ENCODE peak calls at places on chromosomes 11 and 22, in seven cellular contexts. L, I, A, K, Y, F and H are unnamed samples.

GRCh38 chr22:48750282-48750681 is 1077.4 kb downstream of the BRD1 start:
- DNase-seq in L (no peak), I (no peak), A (no peak), K (no peak), Y (no peak), F (no peak), H (no peak)

GRCh38 chr11:14148653-14149273 is 186.2 kb downstream of the SPON1 start:
- DNase-seq in L (no peak), I (no peak), A (no peak), K (peak), Y (no peak), F (peak), H (no peak)

GRCh38 chr11:6608011-6608410 is 4.0 kb downstream of the TAF10 start:
- DNase-seq in L (no peak), I (no peak), A (no peak), K (no peak), Y (no peak), F (no peak), H (no peak)

GRCh38 chr22:44181033-44181911 is 547 bp downstream of the PARVG start:
- DNase-seq in L (peak), I (no peak), A (peak), K (no peak), Y (no peak), F (no peak), H (peak)

GRCh38 chr11:120306519-120307242 is 18.4 kb upstream of the TLCD5 start:
- DNase-seq in L (no peak), I (no peak), A (no peak), K (peak), Y (no peak), F (peak), H (no peak)

GRCh38 chr11:2796508-2797180 is 88.9 kb downstream of the CDKN1C start:
- DNase-seq in L (no peak), I (no peak), A (peak), K (no peak), Y (no peak), F (no peak), H (no peak)

GRCh38 chr11:2269601-2270321 is 627 bp downstream of the ASCL2 start:
- DNase-seq in L (peak), I (no peak), A (peak), K (peak), Y (no peak), F (peak), H (no peak)

GRCh38 chr11:47672283-47672730 is 29.9 kb upstream of the MTCH2 start:
- DNase-seq in L (no peak), I (no peak), A (no peak), K (no peak), Y (no peak), F (no peak), H (no peak)